ENCODE peak calls at places on chromosomes 1 and 21, in five cellular contexts. H is psoas muscle, N is GM23338, R is lower lobe of right lung, V is kidney. X is an unnamed sample.

GRCh38 chr1:14850563-14850962 is 252.1 kb downstream of the KAZN start:
- DNase-seq in H (no peak), N (no peak), R (no peak), V (no peak), X (no peak)

GRCh38 chr1:869499-870244 is 54.1 kb upstream of the SAMD11 start:
- DNase-seq in H (peak; percentile 85), N (peak; percentile 67), R (peak; percentile 88), V (peak; percentile 89), X (no peak)

GRCh38 chr1:201718346-201719202 is 110.4 kb upstream of the IPO9 start:
- DNase-seq in H (no peak), N (no peak), R (no peak), V (no peak), X (no peak)

GRCh38 chr1:33367488-33368405 is 46.8 kb upstream of the A3GALT2 start:
- DNase-seq in H (peak; percentile 95), N (peak; percentile 93), R (peak; percentile 92), V (peak; percentile 95), X (no peak)

GRCh38 chr1:10827377-10828333 is 31.2 kb upstream of the CASZ1 start:
- DNase-seq in H (no peak), N (no peak), R (no peak), V (no peak), X (no peak)

GRCh38 chr1:225871374-225872074 is 10.7 kb downstream of the TMEM63A start:
- DNase-seq in H (no peak), N (peak; percentile 54), R (no peak), V (peak; percentile 49), X (no peak)

GRCh38 chr1:157504646-157505045 is 47.7 kb downstream of the FCRL5 start:
- DNase-seq in H (no peak), N (no peak), R (no peak), V (no peak), X (no peak)

GRCh38 chr1:119275145-119275929 is 93.2 kb upstream of the HAO2 start:
- DNase-seq in H (no peak), N (peak; percentile 84), R (no peak), V (no peak), X (no peak)

GRCh38 chr1:157307491-157307890 is 169.3 kb upstream of the ETV3 start:
- DNase-seq in H (no peak), N (no peak), R (no peak), V (no peak), X (no peak)

GRCh38 chr1:68495532-68495931 is 1.4 kb downstream of the DEPDC1 start:
- DNase-seq in H (no peak), N (no peak), R (no peak), V (no peak), X (no peak)

GRCh38 chr1:47388548-47389238 is 27.4 kb upstream of the FOXE3 start:
- DNase-seq in H (peak; percentile 62), N (peak; percentile 83), R (no peak), V (peak; percentile 73), X (no peak)

GRCh38 chr1:30381671-30382365 is 341.6 kb downstream of the MATN1 start:
- DNase-seq in H (no peak), N (no peak), R (no peak), V (peak; percentile 34), X (no peak)

GRCh38 chr1:110756506-110756905 is 81.8 kb upstream of the KCNA3 start:
- DNase-seq in H (peak; percentile 60), N (no peak), R (no peak), V (no peak), X (no peak)

GRCh38 chr21:41133896-41134522 is 34.0 kb upstream of the BACE2 start:
- DNase-seq in H (no peak), N (peak; percentile 62), R (no peak), V (peak; percentile 1), X (no peak)

GRCh38 chr1:16371725-16372124 is 4.7 kb downstream of the SZRD1 start:
- DNase-seq in H (no peak), N (no peak), R (no peak), V (no peak), X (no peak)

GRCh38 chr21:41601573-41602371 is 93.8 kb upstream of the TMPRSS2 start:
- DNase-seq in H (no peak), N (no peak), R (no peak), V (peak; percentile 84), X (peak; percentile 34)

GRCh38 chr1:174875306-174875705 is 124.4 kb upstream of the CACYBP start:
- DNase-seq in H (no peak), N (peak; percentile 64), R (peak; percentile 65), V (no peak), X (peak; percentile 57)

GRCh38 chr1:180956028-180956640 is 43.4 kb downstream of the KIAA1614 start:
- DNase-seq in H (peak; percentile 66), N (peak; percentile 44), R (no peak), V (peak; percentile 16), X (peak; percentile 31)

GRCh38 chr1:6917067-6917466 is 131.8 kb downstream of the CAMTA1 start:
- DNase-seq in H (no peak), N (no peak), R (no peak), V (no peak), X (no peak)

GRCh38 chr1:3320246-3321152 is 134.0 kb upstream of the ARHGEF16 start:
- DNase-seq in H (no peak), N (no peak), R (peak; percentile 59), V (no peak), X (no peak)

GRCh38 chr21:46650476-46651098 is 15.1 kb downstream of the PRMT2 start:
- DNase-seq in H (no peak), N (no peak), R (no peak), V (no peak), X (no peak)

GRCh38 chr1:239951518-239952130 is 140.1 kb upstream of the FMN2 start:
- DNase-seq in H (no peak), N (peak; percentile 93), R (no peak), V (no peak), X (no peak)

GRCh38 chr1:231527586-231528174 is 789 bp upstream of the TSNAX start:
- DNase-seq in H (no peak), N (no peak), R (no peak), V (no peak), X (no peak)

GRCh38 chr1:231534703-231535159 is 6.3 kb downstream of the TSNAX start:
- DNase-seq in H (no peak), N (no peak), R (no peak), V (no peak), X (no peak)

GRCh38 chr1:231528175-231529029 is at the start of gene TSNAX:
- DNase-seq in H (peak; percentile 96), N (peak; percentile 96), R (peak; percentile 93), V (peak; percentile 97), X (peak; percentile 79)

GRCh38 chr1:231536099-231536498 is 7.6 kb downstream of the TSNAX start:
- DNase-seq in H (no peak), N (no peak), R (no peak), V (no peak), X (no peak)

DNA sequence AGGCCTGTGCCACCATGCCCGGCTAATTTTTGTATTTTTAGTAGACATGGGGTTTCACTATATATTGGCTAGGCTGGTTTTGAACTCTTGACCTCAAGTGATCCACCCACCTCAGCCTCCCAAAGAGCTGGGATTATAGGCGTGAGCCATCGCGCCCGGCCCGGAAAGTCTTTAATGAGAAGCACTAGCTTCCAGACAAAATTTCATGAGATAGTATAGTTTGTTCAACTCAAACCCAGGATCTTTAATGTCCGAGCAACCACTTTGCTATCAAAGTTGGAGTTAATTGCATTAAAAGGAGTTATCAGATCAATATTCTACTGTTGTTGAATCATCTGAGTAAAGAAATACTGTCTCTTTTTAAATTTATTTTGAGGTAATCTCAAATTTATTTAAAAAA is 4.8 kb downstream of the TSNAX start:
- DNase-seq in H (no peak), N (no peak), R (no peak), V (no peak), X (no peak)
- H3K4me1 ChIP-seq in H (peaks cover 71% of the 10 kb centered on the region), N (peaks cover 5% of the 10 kb centered on the region), R (peaks cover 26% of the 10 kb centered on the region), V (peaks cover 10% of the 10 kb centered on the region), X (no peaks in the 10 kb centered on the region)

GRCh38 chr1:25197235-25197930 is 34.9 kb downstream of the SYF2 start:
- DNase-seq in H (no peak), N (no peak), R (no peak), V (no peak), X (no peak)

GRCh38 chr1:25194054-25194453 is 38.2 kb downstream of the SYF2 start:
- DNase-seq in H (no peak), N (no peak), R (no peak), V (no peak), X (no peak)

GRCh38 chr1:25196830-25197229 is 35.5 kb downstream of the SYF2 start:
- DNase-seq in H (no peak), N (no peak), R (no peak), V (no peak), X (no peak)

GRCh38 chr1:25194576-25195020 is 37.7 kb downstream of the SYF2 start:
- DNase-seq in H (no peak), N (no peak), R (no peak), V (no peak), X (no peak)

DNA sequence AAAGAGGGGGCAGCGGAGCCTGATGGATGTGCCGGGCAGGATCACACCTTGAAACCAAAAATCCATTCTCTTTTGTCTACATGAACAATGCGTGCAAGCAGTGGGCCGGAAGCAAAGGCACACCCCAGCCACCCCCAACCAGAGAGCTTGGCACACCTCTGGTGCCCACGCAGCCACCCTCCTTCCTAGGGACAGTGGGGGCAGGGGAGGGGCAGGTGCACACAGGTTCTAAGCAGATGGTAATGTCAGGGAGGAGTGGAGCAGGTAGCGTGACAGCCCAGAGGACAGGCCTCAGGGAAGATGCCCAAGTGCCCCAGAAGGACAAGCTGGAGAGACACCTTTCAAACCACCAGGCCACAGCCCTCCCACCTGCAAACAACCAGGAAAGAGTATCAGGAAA is 36.5 kb downstream of the SYF2 start:
- DNase-seq in H (no peak), N (no peak), R (no peak), V (no peak), X (no peak)
- H3K4me1 ChIP-seq in H (peaks cover 22% of the 10 kb centered on the region), N (no peaks in the 10 kb centered on the region), R (peaks cover 13% of the 10 kb centered on the region), V (no peaks in the 10 kb centered on the region), X (peaks cover 3% of the 10 kb centered on the region)

GRCh38 chr1:233440952-233441401 is 113.5 kb downstream of the MAP3K21 start:
- DNase-seq in H (no peak), N (peak; percentile 96), R (no peak), V (no peak), X (no peak)
- H3K4me1 ChIP-seq in H (no peaks in the 10 kb centered on the region), N (no peaks in the 10 kb centered on the region), R (no peaks in the 10 kb centered on the region), V (no peaks in the 10 kb centered on the region), X (peaks cover 6% of the 10 kb centered on the region)

GRCh38 chr1:64522740-64523139 is 52.8 kb downstream of the CACHD1 start:
- DNase-seq in H (no peak), N (no peak), R (no peak), V (no peak), X (no peak)

GRCh38 chr1:64524614-64525013 is 54.7 kb downstream of the CACHD1 start:
- DNase-seq in H (no peak), N (no peak), R (no peak), V (no peak), X (no peak)

GRCh38 chr1:64525116-64525686 is 55.3 kb downstream of the CACHD1 start:
- DNase-seq in H (no peak), N (no peak), R (no peak), V (no peak), X (no peak)

GRCh38 chr1:64526312-64526711 is 56.4 kb downstream of the CACHD1 start:
- DNase-seq in H (no peak), N (no peak), R (no peak), V (no peak), X (no peak)

DNA sequence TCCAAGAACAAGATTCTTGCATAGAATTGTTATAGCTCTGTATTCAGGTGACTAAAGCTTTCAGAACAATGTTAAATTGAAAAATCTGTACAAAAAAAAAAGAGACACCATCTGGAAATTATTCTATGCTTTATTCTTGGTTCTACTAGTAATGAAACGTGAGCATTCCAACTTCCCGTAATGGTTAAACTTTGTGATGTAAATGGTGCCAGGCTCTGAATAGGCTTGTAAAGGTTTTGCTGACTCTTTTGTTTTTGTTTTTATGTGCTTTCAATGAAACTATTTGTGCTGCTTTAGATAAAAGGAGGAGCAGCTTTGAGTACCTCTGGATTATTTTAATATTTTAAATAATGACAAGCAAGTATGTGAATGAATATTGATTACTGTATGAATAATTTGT is 54.0 kb downstream of the CACHD1 start:
- DNase-seq in H (no peak), N (peak; percentile 59), R (no peak), V (no peak), X (no peak)
- H3K4me1 ChIP-seq in H (peaks cover 7% of the 10 kb centered on the region), N (peaks cover 98% of the 10 kb centered on the region), R (peaks cover 27% of the 10 kb centered on the region), V (peaks cover 8% of the 10 kb centered on the region), X (peaks cover 21% of the 10 kb centered on the region)